ENCODE peak calls at places on chromosomes 11 and 22, in ten cellular contexts. D, N, S, M, L, Q, B, V, O and T are unnamed samples.

GRCh38 chr22:30921108-30921507 is 47.5 kb downstream of the MORC2 start:
- DNase-seq in N (no peak), Q (peak), S (no peak), D (no peak), B (no peak), O (no peak), M (peak), V (no peak), L (no peak), T (no peak)

GRCh38 chr11:2747236-2748015 is 47.6 kb upstream of the KCNQ1OT1 start:
- DNase-seq in N (no peak), S (no peak), D (peak), L (no peak), Q (peak), O (no peak), M (no peak), V (no peak), B (no peak), T (no peak)

GRCh38 chr22:21926728-21927127 is 25.9 kb downstream of the PPM1F start:
- DNase-seq in Q (no peak), N (no peak), D (peak), B (no peak), S (no peak), L (no peak), O (no peak), M (no peak), V (no peak), T (no peak)

GRCh38 chr11:102111787-102112653 is 1.8 kb downstream of the YAP1 start:
- DNase-seq in N (no peak), S (peak), L (no peak), O (no peak), V (no peak), Q (peak), M (peak), B (no peak), D (peak), T (peak)

GRCh38 chr22:19619144-19620009 is 94.9 kb upstream of the SEPTIN5 start:
- DNase-seq in N (no peak), V (no peak), D (no peak), S (no peak), M (no peak), Q (no peak), O (no peak), B (peak), L (no peak), T (no peak)

GRCh38 chr11:109960831-109961230 is 132.4 kb upstream of the ZC3H12C start:
- DNase-seq in B (no peak), D (peak), L (no peak), V (peak), N (no peak), Q (no peak), M (peak), O (no peak), S (peak), T (no peak)

GRCh38 chr11:103888541-103888951 is 147.9 kb upstream of the DDI1 start:
- DNase-seq in L (no peak), B (no peak), V (no peak), Q (no peak), M (no peak), S (no peak), D (no peak), O (no peak), N (no peak), T (no peak)

GRCh38 chr11:114447444-114447843 is 8.2 kb downstream of the REXO2 start:
- DNase-seq in N (no peak), L (no peak), Q (no peak), B (no peak), M (no peak), D (no peak), O (no peak), S (no peak), V (no peak), T (no peak)

GRCh38 chr22:20244744-20245576 is 23.2 kb downstream of the RTN4R start:
- DNase-seq in O (no peak), V (no peak), S (no peak), D (no peak), B (no peak), Q (no peak), M (no peak), N (peak), L (no peak), T (no peak)

GRCh38 chr11:122085264-122085663 is 30.8 kb downstream of the BLID start:
- DNase-seq in O (no peak), M (peak), V (peak), Q (no peak), B (no peak), S (peak), N (no peak), L (no peak), D (no peak), T (peak)

GRCh38 chr22:43829448-43829821 is 17.3 kb upstream of the EFCAB6 start:
- DNase-seq in O (no peak), Q (peak), D (no peak), V (no peak), L (no peak), S (peak), B (no peak), N (no peak), M (no peak), T (no peak)

GRCh38 chr22:33397381-33397907 is 339.3 kb upstream of the SYN3 start:
- DNase-seq in Q (no peak), N (no peak), O (no peak), B (no peak), M (peak), L (no peak), V (no peak), S (no peak), D (no peak), T (no peak)

GRCh38 chr11:4025957-4026324 is 68.7 kb upstream of the RRM1 start:
- DNase-seq in V (no peak), S (no peak), N (no peak), D (no peak), M (peak), B (no peak), O (no peak), L (no peak), Q (no peak), T (no peak)

GRCh38 chr22:37282385-37282677 is at the start of gene CYTH4:
- DNase-seq in O (no peak), S (no peak), D (peak), B (peak), L (no peak), N (peak), Q (peak), V (no peak), M (peak), T (no peak)

GRCh38 chr22:27627444-27627833 is 174.1 kb downstream of the MN1 start:
- DNase-seq in M (no peak), V (no peak), B (no peak), L (no peak), N (no peak), O (no peak), Q (no peak), S (no peak), D (no peak), T (no peak)
- TF ChIP-seq CTCF in M (no peak), V (peak), B (no peak), L (no peak), N (no peak), O (no peak), Q (no peak), S (no peak), D (no peak), T (no peak)

GRCh38 chr11:1639666-1640065 is 10.1 kb downstream of the KRTAP5-5 start:
- DNase-seq in B (no peak), D (no peak), L (no peak), M (no peak), S (no peak), O (no peak), N (no peak), Q (no peak), V (no peak), T (no peak)
- TF ChIP-seq CTCF in B (no peak), D (no peak), L (no peak), M (no peak), S (no peak), O (no peak), N (no peak), Q (no peak), V (no peak), T (no peak)

GRCh38 chr11:128313931-128314330 is 273.4 kb downstream of the ETS1 start:
- DNase-seq in B (no peak), V (no peak), N (no peak), O (no peak), S (no peak), Q (no peak), D (no peak), L (no peak), M (no peak), T (no peak)

GRCh38 chr11:128310005-128310404 is 277.4 kb downstream of the ETS1 start:
- DNase-seq in V (no peak), D (no peak), N (no peak), M (no peak), Q (no peak), B (no peak), L (no peak), S (no peak), O (no peak), T (no peak)

GRCh38 chr11:128308793-128309192 is 278.6 kb downstream of the ETS1 start:
- DNase-seq in B (no peak), Q (no peak), M (no peak), L (no peak), D (no peak), O (no peak), S (no peak), V (no peak), N (no peak), T (no peak)

GRCh38 chr11:128311742-128312719 is 275.3 kb downstream of the ETS1 start:
- DNase-seq in D (no peak), O (no peak), M (no peak), Q (no peak), B (no peak), N (no peak), V (no peak), L (no peak), S (no peak), T (no peak)

GRCh38 chr11:128310676-128311445 is 276.5 kb downstream of the ETS1 start:
- DNase-seq in N (no peak), D (no peak), Q (no peak), B (no peak), S (no peak), L (no peak), V (no peak), M (peak), O (no peak), T (no peak)
- TF ChIP-seq CTCF in N (no peak), D (no peak), Q (no peak), B (no peak), S (no peak), L (no peak), V (no peak), M (no peak), O (no peak), T (no peak)

GRCh38 chr11:19946681-19947080 is 213.6 kb downstream of the DBX1 start:
- DNase-seq in M (no peak), D (no peak), V (no peak), Q (no peak), B (no peak), O (no peak), L (no peak), S (no peak), N (no peak), T (no peak)
- TF ChIP-seq CTCF in M (no peak), D (no peak), V (no peak), Q (no peak), B (no peak), O (no peak), L (no peak), S (no peak), N (no peak), T (no peak)

GRCh38 chr11:14262271-14262846 is 96.6 kb downstream of the RRAS2 start:
- DNase-seq in L (no peak), O (no peak), D (no peak), B (no peak), N (no peak), M (no peak), Q (no peak), S (peak), V (no peak), T (no peak)

GRCh38 chr11:14258177-14258935 is 100.6 kb downstream of the RRAS2 start:
- DNase-seq in N (no peak), L (no peak), O (no peak), M (peak), Q (no peak), S (peak), B (no peak), V (no peak), D (no peak), T (no peak)

GRCh38 chr11:14259870-14260269 is 99.1 kb downstream of the RRAS2 start:
- DNase-seq in L (no peak), N (no peak), Q (no peak), B (no peak), D (no peak), O (no peak), S (no peak), V (no peak), M (no peak), T (no peak)

GRCh38 chr11:14261094-14261493 is 97.9 kb downstream of the RRAS2 start:
- DNase-seq in N (no peak), L (no peak), D (no peak), S (no peak), Q (no peak), O (no peak), M (no peak), V (no peak), B (no peak), T (no peak)

DNA sequence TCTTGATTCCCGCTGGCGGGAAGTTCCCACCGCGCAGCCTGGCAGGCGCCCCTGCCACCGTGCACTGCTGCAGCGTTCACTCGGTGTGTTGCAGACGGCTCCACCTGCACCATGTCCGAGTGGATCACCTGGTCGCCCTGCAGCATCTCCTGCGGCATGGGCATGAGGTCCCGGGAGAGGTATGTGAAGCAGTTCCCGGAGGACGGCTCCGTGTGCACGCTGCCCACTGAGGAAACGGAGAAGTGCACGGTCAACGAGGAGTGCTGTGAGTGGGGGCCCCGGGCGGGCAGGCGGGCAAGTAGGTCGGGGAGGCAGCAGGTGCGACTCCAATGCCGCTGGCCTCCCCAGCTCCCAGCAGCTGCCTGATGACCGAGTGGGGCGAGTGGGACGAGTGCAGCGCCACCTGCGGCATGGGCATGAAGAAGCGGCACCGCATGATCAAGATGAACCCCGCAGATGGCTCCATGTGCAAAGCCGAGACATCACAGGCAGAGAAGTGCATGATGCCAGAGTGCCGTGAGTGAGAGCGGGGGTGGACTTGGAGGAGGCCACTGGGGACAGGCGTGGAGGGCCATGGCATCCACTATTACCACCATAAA is 99.7 kb downstream of the RRAS2 start:
- DNase-seq in L (peak), S (no peak), Q (no peak), O (no peak), V (no peak), M (no peak), D (no peak), N (no peak), B (no peak), T (no peak)
- TF ChIP-seq CTCF in L (no peak), S (no peak), Q (no peak), O (no peak), V (no peak), M (no peak), D (no peak), N (no peak), B (no peak), T (no peak)

DNA sequence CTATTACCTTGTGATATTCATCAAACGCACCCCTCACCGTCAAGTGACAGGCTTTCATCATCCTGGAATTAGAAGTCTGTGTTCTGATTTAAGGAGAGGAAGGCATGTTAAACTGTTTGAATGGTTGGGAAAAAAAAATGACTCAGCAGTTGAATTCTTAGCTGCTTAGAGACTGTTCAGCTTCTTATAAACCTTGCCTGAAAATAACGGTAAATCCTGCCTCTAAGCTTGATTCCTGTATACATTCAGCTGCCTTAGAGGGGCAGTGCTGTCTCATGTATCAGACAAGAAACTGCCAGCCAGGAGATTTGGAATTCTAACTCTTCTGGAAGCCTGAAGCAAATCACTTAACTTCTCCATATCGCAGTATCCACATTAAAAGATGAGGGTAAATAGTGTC is 437.4 kb downstream of the JRKL start:
- DNase-seq in V (no peak), B (no peak), S (peak), O (no peak), D (no peak), N (no peak), M (peak), Q (no peak), L (no peak), T (no peak)
- TF ChIP-seq CTCF in V (no peak), B (no peak), S (no peak), O (peak), D (no peak), N (no peak), M (peak), Q (no peak), L (no peak), T (no peak)

GRCh38 chr11:134361241-134361640 is 29.5 kb downstream of the GLB1L2 start:
- DNase-seq in O (no peak), S (no peak), Q (peak), L (peak), B (no peak), M (no peak), V (no peak), N (no peak), D (peak), T (no peak)
- TF ChIP-seq CTCF in O (no peak), S (no peak), Q (no peak), L (no peak), B (no peak), M (no peak), V (no peak), N (no peak), D (no peak), T (no peak)